ENCODE peak calls at places on chromosomes 7 and 10, in nine cellular contexts. E, A, J, W, M, D, R, O and P are unnamed samples.

GRCh38 chr10:4883079-4883739 is 57.2 kb downstream of the AKR1E2 start:
- DNase-seq in O (no peak), J (no peak), M (no peak), E (peak; percentile 83), D (no peak), R (no peak), A (peak; percentile 86), W (no peak), P (no peak)

GRCh38 chr10:120580651-120581259 is 123.7 kb downstream of the PLPP4 start:
- DNase-seq in J (no peak), A (no peak), D (no peak), E (no peak), R (no peak), O (no peak), W (no peak), M (no peak), P (no peak)

GRCh38 chr10:63788152-63788821 is 267.1 kb downstream of the REEP3 start:
- DNase-seq in D (no peak), E (no peak), O (no peak), W (no peak), M (no peak), R (no peak), A (no peak), J (no peak), P (no peak)

GRCh38 chr7:153514006-153514405 is 538.2 kb upstream of the DPP6 start:
- DNase-seq in D (no peak), O (no peak), J (no peak), M (no peak), R (no peak), W (no peak), E (no peak), A (no peak), P (no peak)

GRCh38 chr7:3695602-3696001 is 394.6 kb downstream of the SDK1 start:
- DNase-seq in D (no peak), O (no peak), A (no peak), J (no peak), M (no peak), W (no peak), E (no peak), R (no peak), P (no peak)

GRCh38 chr10:30233186-30233958 is 115.7 kb downstream of the MTPAP start:
- DNase-seq in D (no peak), W (no peak), E (peak; percentile 56), J (no peak), R (no peak), M (no peak), O (no peak), A (no peak), P (no peak)

GRCh38 chr7:109757713-109758112 is 1188.0 kb downstream of the DNAJB9 start:
- DNase-seq in M (no peak), W (no peak), E (no peak), D (no peak), A (no peak), O (no peak), R (no peak), J (no peak), P (no peak)

GRCh38 chr7:30466266-30466665 is 12.3 kb downstream of the NOD1 start:
- DNase-seq in D (no peak), E (no peak), O (no peak), R (no peak), J (no peak), M (no peak), W (no peak), A (no peak), P (no peak)

GRCh38 chr7:122206985-122207384 is 62.9 kb upstream of the AASS start:
- DNase-seq in R (no peak), D (no peak), E (no peak), A (no peak), J (no peak), O (no peak), M (no peak), W (no peak), P (no peak)

GRCh38 chr7:157676001-157676400 is 339.2 kb downstream of the DNAJB6 start:
- DNase-seq in O (no peak), R (no peak), J (no peak), M (no peak), E (no peak), A (no peak), W (no peak), D (no peak), P (no peak)

GRCh38 chr10:133391761-133392518 is 2.0 kb upstream of the MTG1 start:
- DNase-seq in M (no peak), A (no peak), O (no peak), W (no peak), E (no peak), D (no peak), J (no peak), R (peak; percentile 29), P (peak; percentile 20)

GRCh38 chr7:41755100-41755499 is 52.2 kb upstream of the INHBA start:
- DNase-seq in D (no peak), M (no peak), E (no peak), W (no peak), R (no peak), J (no peak), O (no peak), A (no peak), P (no peak)

GRCh38 chr7:47401571-47402570 is 180.0 kb downstream of the TNS3 start:
- DNase-seq in D (no peak), R (no peak), O (no peak), J (no peak), A (no peak), W (no peak), E (no peak), M (no peak), P (no peak)

GRCh38 chr10:34666008-34666700 is 148.9 kb downstream of the PARD3 start:
- DNase-seq in O (no peak), D (no peak), E (peak; percentile 94), J (no peak), W (peak; percentile 47), R (no peak), M (no peak), A (peak; percentile 92), P (no peak)

GRCh38 chr7:8214162-8214897 is 47.6 kb downstream of the ICA1 start:
- DNase-seq in M (no peak), R (no peak), W (no peak), D (no peak), E (peak; percentile 9), A (peak; percentile 17), J (no peak), O (no peak), P (no peak)

GRCh38 chr7:17297243-17297642 is 1.2 kb upstream of the AHR start:
- DNase-seq in J (no peak), D (no peak), M (no peak), E (no peak), A (no peak), R (no peak), W (no peak), O (no peak), P (no peak)

GRCh38 chr7:149823191-149823630 is 15.0 kb upstream of the ZNF862 start:
- DNase-seq in M (no peak), E (no peak), J (no peak), R (no peak), A (no peak), O (no peak), W (no peak), D (no peak), P (no peak)

GRCh38 chr7:28130277-28130676 is 50.3 kb downstream of the JAZF1 start:
- DNase-seq in R (no peak), E (peak; percentile 95), J (no peak), A (peak; percentile 88), D (no peak), O (no peak), W (peak; percentile 18), M (no peak), P (no peak)

GRCh38 chr7:127792528-127793342 is 140.7 kb downstream of the SND1 start:
- DNase-seq in E (no peak), D (no peak), M (peak; percentile 1), J (no peak), O (peak; percentile 32), R (peak; percentile 18), W (peak; percentile 44), A (peak; percentile 31), P (no peak)

GRCh38 chr10:118951218-118951617 is 78.3 kb upstream of the NANOS1 start:
- DNase-seq in J (no peak), E (no peak), D (no peak), M (no peak), O (no peak), R (no peak), W (no peak), A (no peak), P (no peak)

GRCh38 chr7:80876894-80877414 is 41.9 kb downstream of the SEMA3C start:
- DNase-seq in O (no peak), D (no peak), W (peak; percentile 74), R (no peak), M (no peak), J (no peak), E (peak; percentile 56), A (peak; percentile 60), P (no peak)

GRCh38 chr7:157907091-157907490 is 570.3 kb downstream of the DNAJB6 start:
- DNase-seq in J (no peak), M (no peak), R (no peak), E (no peak), O (no peak), W (no peak), A (no peak), D (no peak), P (no peak)

GRCh38 chr7:81445462-81445861 is 324.4 kb downstream of the HGF start:
- DNase-seq in M (no peak), W (no peak), D (no peak), E (no peak), O (no peak), J (no peak), A (no peak), R (no peak), P (no peak)

GRCh38 chr7:87058739-87059524 is 522 bp downstream of the ELAPOR2 start:
- DNase-seq in D (no peak), R (peak; percentile 6), J (peak; percentile 5), A (no peak), O (no peak), M (no peak), W (peak; percentile 16), E (no peak), P (peak; percentile 17)

GRCh38 chr10:122515588-122516231 is 44.8 kb upstream of the DMBT1 start:
- DNase-seq in M (peak; percentile 25), O (peak; percentile 59), J (peak; percentile 42), R (peak; percentile 33), W (no peak), E (peak; percentile 35), A (no peak), D (peak; percentile 14), P (peak; percentile 60)

GRCh38 chr7:92835851-92836488 is 403 bp downstream of the CDK6 start:
- DNase-seq in W (peak; percentile 10), A (peak; percentile 15), J (peak; percentile 45), O (peak; percentile 50), D (no peak), M (peak; percentile 51), E (no peak), R (peak; percentile 26), P (peak; percentile 54)

GRCh38 chr7:2142386-2142785 is 90.4 kb downstream of the MAD1L1 start:
- DNase-seq in O (no peak), A (no peak), M (no peak), J (no peak), D (no peak), R (no peak), W (no peak), E (no peak), P (no peak)

GRCh38 chr10:1069680-1070079 is 13.5 kb downstream of the WDR37 start:
- DNase-seq in W (no peak), D (no peak), O (no peak), J (no peak), M (no peak), R (no peak), E (no peak), A (no peak), P (no peak)

GRCh38 chr10:104546756-104547155 is 94.3 kb upstream of the SORCS3 start:
- DNase-seq in E (no peak), W (no peak), R (no peak), M (no peak), A (no peak), D (no peak), O (no peak), J (no peak), P (no peak)

GRCh38 chr10:48981310-48981907 is 41.8 kb upstream of the LRRC18 start:
- DNase-seq in W (peak; percentile 75), D (no peak), A (peak; percentile 18), R (peak; percentile 35), O (peak; percentile 22), E (peak; percentile 41), M (no peak), J (peak; percentile 8), P (peak; percentile 20)